ENCODE peak calls at places on chromosomes 3 and 15, in five cellular contexts. One of them, this sample, is unnamed.

GRCh38 chr15:55998478-55998877 is 5.1 kb upstream of the NEDD4 start:
- DNase-seq in esophagus squamous epithelium: no peak
- DNase-seq in stomach: no peak
- DNase-seq in uterus: no peak
- DNase-seq in ovary: no peak
- DNase-seq in this sample: no peak

GRCh38 chr3:143507735-143508580 is 340.3 kb downstream of the SLC9A9 start:
- DNase-seq in uterus: no peak
- DNase-seq in ovary: no peak
- DNase-seq in stomach: no peak
- DNase-seq in esophagus squamous epithelium: no peak
- DNase-seq in this sample: no peak

GRCh38 chr3:41746215-41746614 is 215.7 kb downstream of the ULK4 start:
- DNase-seq in esophagus squamous epithelium: no peak
- DNase-seq in stomach: no peak
- DNase-seq in uterus: no peak
- DNase-seq in ovary: no peak
- DNase-seq in this sample: no peak

GRCh38 chr3:132593950-132594328 is 3.1 kb upstream of the ACKR4 start:
- DNase-seq in uterus: no peak
- DNase-seq in esophagus squamous epithelium: no peak
- DNase-seq in stomach: no peak
- DNase-seq in ovary: no peak
- DNase-seq in this sample: no peak

GRCh38 chr15:69206079-69206478 is 45.6 kb downstream of the GLCE start:
- DNase-seq in uterus: no peak
- DNase-seq in esophagus squamous epithelium: no peak
- DNase-seq in ovary: no peak
- DNase-seq in stomach: no peak
- DNase-seq in this sample: no peak

GRCh38 chr3:168307893-168308292 is 212.2 kb upstream of the GOLIM4 start:
- DNase-seq in esophagus squamous epithelium: no peak
- DNase-seq in ovary: no peak
- DNase-seq in uterus: no peak
- DNase-seq in stomach: no peak
- DNase-seq in this sample: no peak

GRCh38 chr3:159919873-159920272 is 68.8 kb upstream of the IL12A start:
- DNase-seq in stomach: no peak
- DNase-seq in esophagus squamous epithelium: no peak
- DNase-seq in uterus: no peak
- DNase-seq in ovary: no peak
- DNase-seq in this sample: no peak

GRCh38 chr3:46372492-46373359 is 2.0 kb downstream of the CCR5 start:
- DNase-seq in ovary: no peak
- DNase-seq in stomach: no peak
- DNase-seq in esophagus squamous epithelium: no peak
- DNase-seq in uterus: no peak
- DNase-seq in this sample: no peak

GRCh38 chr15:42427429-42428223 is 63.3 kb downstream of the ZNF106 start:
- DNase-seq in uterus: no peak
- DNase-seq in esophagus squamous epithelium: no peak
- DNase-seq in ovary: no peak
- DNase-seq in stomach: no peak
- DNase-seq in this sample: no peak

GRCh38 chr3:177109688-177110087 is 87.6 kb downstream of the TBL1XR1 start:
- DNase-seq in uterus: no peak
- DNase-seq in esophagus squamous epithelium: no peak
- DNase-seq in ovary: no peak
- DNase-seq in stomach: no peak
- DNase-seq in this sample: no peak

GRCh38 chr3:172666181-172666872 is 44.5 kb downstream of the NCEH1 start:
- DNase-seq in stomach: no peak
- DNase-seq in uterus: no peak
- DNase-seq in ovary: no peak
- DNase-seq in esophagus squamous epithelium: no peak
- DNase-seq in this sample: no peak

GRCh38 chr3:71389911-71390573 is 193.5 kb downstream of the FOXP1 start:
- DNase-seq in esophagus squamous epithelium: no peak
- DNase-seq in stomach: peak; percentile 74
- DNase-seq in ovary: peak; percentile 46
- DNase-seq in uterus: peak; percentile 32
- DNase-seq in this sample: peak; percentile 66

GRCh38 chr15:65423977-65424679 is 1.4 kb upstream of the IGDCC4 start:
- DNase-seq in stomach: no peak
- DNase-seq in esophagus squamous epithelium: no peak
- DNase-seq in uterus: no peak
- DNase-seq in ovary: no peak
- DNase-seq in this sample: no peak

GRCh38 chr3:150252462-150252861 is 155.6 kb upstream of the TSC22D2 start:
- DNase-seq in uterus: no peak
- DNase-seq in stomach: no peak
- DNase-seq in esophagus squamous epithelium: no peak
- DNase-seq in ovary: no peak
- DNase-seq in this sample: no peak

GRCh38 chr3:124951511-124952390 is 17.2 kb upstream of the MUC13 start:
- DNase-seq in uterus: no peak
- DNase-seq in esophagus squamous epithelium: no peak
- DNase-seq in ovary: no peak
- DNase-seq in stomach: no peak
- DNase-seq in this sample: no peak

GRCh38 chr3:61560452-61561373 is 658 bp upstream of the PTPRG start:
- DNase-seq in stomach: peak; percentile 75
- DNase-seq in ovary: peak; percentile 90
- DNase-seq in uterus: peak; percentile 84
- DNase-seq in esophagus squamous epithelium: no peak
- DNase-seq in this sample: peak; percentile 82

GRCh38 chr15:62644874-62645755 is 397.4 kb upstream of the TPM1 start:
- DNase-seq in stomach: no peak
- DNase-seq in ovary: no peak
- DNase-seq in uterus: no peak
- DNase-seq in esophagus squamous epithelium: no peak
- DNase-seq in this sample: no peak

GRCh38 chr3:4977001-4977888 is 2.0 kb upstream of the BHLHE40 start:
- DNase-seq in uterus: peak; percentile 84
- DNase-seq in esophagus squamous epithelium: no peak
- DNase-seq in stomach: peak; percentile 75
- DNase-seq in ovary: peak; percentile 88
- DNase-seq in this sample: peak; percentile 90

GRCh38 chr3:135084976-135085375 is 289.9 kb downstream of the EPHB1 start:
- DNase-seq in ovary: no peak
- DNase-seq in esophagus squamous epithelium: no peak
- DNase-seq in stomach: no peak
- DNase-seq in uterus: no peak
- DNase-seq in this sample: no peak

GRCh38 chr3:139534444-139534812 is 5.1 kb downstream of the RBP1 start:
- DNase-seq in esophagus squamous epithelium: no peak
- DNase-seq in uterus: peak; percentile 68
- DNase-seq in ovary: no peak
- DNase-seq in stomach: peak; percentile 37
- DNase-seq in this sample: no peak

GRCh38 chr3:13190376-13190762 is 117.1 kb upstream of the IQSEC1 start:
- DNase-seq in esophagus squamous epithelium: no peak
- DNase-seq in ovary: no peak
- DNase-seq in uterus: no peak
- DNase-seq in stomach: no peak
- DNase-seq in this sample: no peak

GRCh38 chr3:128067481-128067880 is 15.2 kb downstream of the SEC61A1 start:
- DNase-seq in ovary: no peak
- DNase-seq in esophagus squamous epithelium: no peak
- DNase-seq in uterus: no peak
- DNase-seq in stomach: no peak
- DNase-seq in this sample: no peak

GRCh38 chr15:34342737-34343575 is at the start of the genes NOP10 and NUTM1:
- DNase-seq in uterus: peak; percentile 90
- DNase-seq in ovary: peak; percentile 91
- DNase-seq in stomach: peak; percentile 88
- DNase-seq in esophagus squamous epithelium: peak; percentile 59
- DNase-seq in this sample: peak; percentile 91

GRCh38 chr15:34338347-34338746 is 766 bp upstream of the SLC12A6 start:
- DNase-seq in uterus: no peak
- DNase-seq in stomach: no peak
- DNase-seq in esophagus squamous epithelium: no peak
- DNase-seq in ovary: peak; percentile 26
- DNase-seq in this sample: no peak

GRCh38 chr15:34336947-34337556 is 529 bp downstream of the SLC12A6 start:
- DNase-seq in ovary: no peak
- DNase-seq in stomach: no peak
- DNase-seq in uterus: no peak
- DNase-seq in esophagus squamous epithelium: no peak
- DNase-seq in this sample: no peak

GRCh38 chr15:34337557-34338306 is at the start of gene SLC12A6:
- DNase-seq in ovary: peak; percentile 89
- DNase-seq in uterus: peak; percentile 89
- DNase-seq in stomach: peak; percentile 93
- DNase-seq in esophagus squamous epithelium: peak; percentile 79
- DNase-seq in this sample: peak; percentile 94

DNA sequence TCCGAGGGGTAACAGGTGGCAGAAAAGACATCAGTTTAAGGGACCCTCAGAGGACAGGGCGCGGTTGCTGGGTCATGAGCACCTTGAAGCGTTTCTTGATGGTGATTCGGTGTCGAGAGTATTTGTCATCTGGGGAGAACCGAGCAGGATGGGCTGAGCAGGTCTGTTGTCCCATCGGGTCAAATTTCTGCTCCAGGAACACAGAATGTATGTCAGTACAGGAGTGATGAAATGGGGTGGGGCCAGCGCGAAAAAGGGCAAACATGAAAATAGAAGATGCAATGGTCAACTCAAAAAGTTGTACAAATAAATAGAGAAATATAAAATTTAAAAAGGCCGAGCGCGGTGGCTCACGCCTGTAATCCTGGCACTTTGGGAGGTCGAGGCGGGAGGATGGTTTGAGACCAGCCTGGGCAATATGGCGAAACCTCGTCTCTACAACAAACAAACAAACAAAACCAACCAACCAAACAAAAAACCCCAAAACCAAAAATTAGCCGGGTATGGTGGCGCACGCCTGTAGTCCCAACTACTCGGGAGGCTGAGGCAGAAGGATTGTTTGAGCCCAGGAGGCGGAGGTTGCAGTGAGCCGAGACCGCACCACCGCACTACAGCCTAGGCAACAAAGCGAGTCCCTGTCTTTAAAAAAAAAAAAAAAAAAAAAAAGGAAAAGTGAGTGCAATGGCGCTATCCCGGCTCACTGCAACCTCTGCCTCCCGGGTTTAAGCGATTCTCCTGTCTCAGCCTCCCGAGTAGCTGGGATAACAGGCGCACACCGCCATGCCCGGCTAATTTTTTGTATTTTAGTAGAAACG is 807 bp downstream of the NOP10 start:
- DNase-seq in uterus: no peak
- DNase-seq in ovary: no peak
- DNase-seq in esophagus squamous epithelium: no peak
- DNase-seq in stomach: no peak
- DNase-seq in this sample: no peak
- TF ChIP-seq POLR2A in uterus: no peak
- TF ChIP-seq POLR2A in ovary: no peak
- TF ChIP-seq POLR2A in esophagus squamous epithelium: no peak
- TF ChIP-seq POLR2A in stomach: no peak
- TF ChIP-seq POLR2A in this sample: no peak

GRCh38 chr3:123446610-123447109 is 2.2 kb downstream of the ADCY5 start:
- DNase-seq in esophagus squamous epithelium: no peak
- DNase-seq in uterus: no peak
- DNase-seq in ovary: no peak
- DNase-seq in stomach: no peak
- DNase-seq in this sample: no peak

GRCh38 chr3:123444744-123445143 is 4.1 kb downstream of the ADCY5 start:
- DNase-seq in stomach: no peak
- DNase-seq in esophagus squamous epithelium: no peak
- DNase-seq in uterus: no peak
- DNase-seq in ovary: no peak
- DNase-seq in this sample: no peak

GRCh38 chr3:123446210-123446609 is 2.7 kb downstream of the ADCY5 start:
- DNase-seq in stomach: no peak
- DNase-seq in esophagus squamous epithelium: no peak
- DNase-seq in ovary: no peak
- DNase-seq in uterus: no peak
- DNase-seq in this sample: no peak

GRCh38 chr3:123444023-123444422 is 4.9 kb downstream of the ADCY5 start:
- DNase-seq in uterus: no peak
- DNase-seq in stomach: no peak
- DNase-seq in ovary: no peak
- DNase-seq in esophagus squamous epithelium: no peak
- DNase-seq in this sample: no peak

GRCh38 chr3:123445702-123446101 is 3.2 kb downstream of the ADCY5 start:
- DNase-seq in ovary: no peak
- DNase-seq in stomach: no peak
- DNase-seq in esophagus squamous epithelium: no peak
- DNase-seq in uterus: no peak
- DNase-seq in this sample: no peak
- H3K4me3 ChIP-seq in ovary: no peak overlapping the region
- H3K4me3 ChIP-seq in stomach: peak overlapping the region; percentile 64
- H3K4me3 ChIP-seq in esophagus squamous epithelium: peak overlapping the region; percentile 68
- H3K4me3 ChIP-seq in uterus: no peak overlapping the region
- H3K4me3 ChIP-seq in this sample: no peak overlapping the region

DNA sequence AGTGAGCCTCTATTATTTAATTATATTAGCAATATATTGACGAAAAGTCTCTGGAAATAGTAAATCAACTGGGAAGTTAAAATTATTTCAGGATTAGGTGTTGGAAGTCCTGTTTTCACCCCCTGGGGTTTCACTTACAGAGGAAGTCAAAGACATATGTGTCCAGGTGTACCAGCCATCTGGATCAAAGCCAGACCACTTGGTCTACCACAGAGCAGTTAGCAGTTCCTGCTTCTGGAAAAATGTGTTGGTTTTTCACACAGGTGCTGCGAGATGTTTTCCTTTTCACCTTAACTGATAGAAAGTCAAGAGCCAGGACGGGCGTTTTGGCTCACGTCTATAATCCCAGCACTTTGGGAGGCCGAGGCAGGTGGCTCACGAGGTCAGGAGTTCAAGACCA is 13.1 kb downstream of the MME start:
- DNase-seq in uterus: no peak
- DNase-seq in stomach: peak; percentile 34
- DNase-seq in esophagus squamous epithelium: no peak
- DNase-seq in ovary: no peak
- DNase-seq in this sample: no peak
- H3K36me3 ChIP-seq in uterus: no peaks in the 10 kb centered on the region
- H3K36me3 ChIP-seq in stomach: no peaks in the 10 kb centered on the region
- H3K36me3 ChIP-seq in esophagus squamous epithelium: no peaks in the 10 kb centered on the region
- H3K36me3 ChIP-seq in ovary: no peaks in the 10 kb centered on the region
- H3K36me3 ChIP-seq in this sample: no peaks in the 10 kb centered on the region

GRCh38 chr15:90001683-90002427 is 731 bp downstream of the ZNF710 start:
- DNase-seq in stomach: peak; percentile 55
- DNase-seq in ovary: peak; percentile 67
- DNase-seq in uterus: peak; percentile 61
- DNase-seq in esophagus squamous epithelium: no peak
- DNase-seq in this sample: peak; percentile 72

GRCh38 chr15:90001062-90001682 is at the start of gene ZNF710:
- DNase-seq in esophagus squamous epithelium: no peak
- DNase-seq in uterus: peak; percentile 65
- DNase-seq in stomach: no peak
- DNase-seq in ovary: peak; percentile 75
- DNase-seq in this sample: no peak

GRCh38 chr15:89999676-90000174 is 1.4 kb upstream of the ZNF710 start:
- DNase-seq in ovary: peak; percentile 38
- DNase-seq in uterus: peak; percentile 28
- DNase-seq in stomach: no peak
- DNase-seq in esophagus squamous epithelium: no peak
- DNase-seq in this sample: no peak

GRCh38 chr15:89998923-89999675 is 2.0 kb upstream of the ZNF710 start:
- DNase-seq in uterus: no peak
- DNase-seq in esophagus squamous epithelium: no peak
- DNase-seq in stomach: no peak
- DNase-seq in ovary: no peak
- DNase-seq in this sample: no peak

GRCh38 chr15:90000175-90000923 is 775 bp upstream of the ZNF710 start:
- DNase-seq in esophagus squamous epithelium: no peak
- DNase-seq in stomach: no peak
- DNase-seq in ovary: peak; percentile 50
- DNase-seq in uterus: peak; percentile 38
- DNase-seq in this sample: no peak
- TF ChIP-seq POLR2A in esophagus squamous epithelium: no peak
- TF ChIP-seq POLR2A in stomach: no peak
- TF ChIP-seq POLR2A in ovary: no peak
- TF ChIP-seq POLR2A in uterus: no peak
- TF ChIP-seq POLR2A in this sample: no peak